ENCODE peak calls at places on chromosomes 4 and X, in ten cellular contexts. P is endothelial cell, Q is H9, O is dorsolateral prefrontal cortex, A is MM.1S, E is foreskin fibroblast, L is kidney epithelial cell, X is fibroblast of lung, J is RWPE1, U is cardiac fibroblast. D is an unnamed sample.

GRCh38 chrX:154019633-154020499 is at the start of gene IRAK1:
- DNase-seq in P (peak), E (peak), X (peak), J (peak), Q (no peak), O (no peak), U (peak), A (peak), L (no peak), D (peak)

GRCh38 chr4:139633661-139634060 is 32.0 kb upstream of the MGST2 start:
- DNase-seq in X (peak), U (peak), L (no peak), Q (peak), E (no peak), A (no peak), O (no peak), P (peak), J (no peak), D (peak)

GRCh38 chr4:39134674-39135073 is 47.7 kb upstream of the WDR19 start:
- DNase-seq in E (no peak), J (no peak), P (no peak), U (no peak), O (no peak), A (peak), L (no peak), Q (no peak), X (no peak), D (no peak)

GRCh38 chrX:110563276-110563675 is 204.6 kb downstream of the RTL9 start:
- DNase-seq in Q (no peak), P (no peak), L (no peak), O (no peak), E (peak), J (peak), X (peak), A (no peak), U (no peak), D (no peak)

GRCh38 chr4:85147481-85148076 is 181.1 kb upstream of the WDFY3 start:
- DNase-seq in X (peak), O (peak), E (peak), Q (peak), L (peak), A (peak), P (peak), J (peak), U (peak), D (peak)

GRCh38 chr4:58602701-58603359 is 1492.6 kb upstream of the IGFBP7 start:
- DNase-seq in U (no peak), J (no peak), O (no peak), L (no peak), E (no peak), Q (no peak), X (no peak), A (no peak), P (no peak), D (no peak)

GRCh38 chr4:87975466-87975865 is at the start of gene SPP1:
- DNase-seq in P (peak), Q (peak), A (peak), U (peak), E (peak), L (peak), O (peak), X (peak), J (no peak), D (peak)

GRCh38 chr4:128286474-128287158 is 997 bp downstream of the PGRMC2 start:
- DNase-seq in J (peak), U (peak), O (no peak), X (peak), A (peak), L (no peak), Q (no peak), P (no peak), E (no peak), D (peak)

GRCh38 chr4:169059294-169060201 is 49.5 kb upstream of the CBR4 start:
- DNase-seq in J (no peak), L (no peak), P (no peak), A (no peak), U (peak), Q (no peak), X (no peak), E (peak), O (no peak), D (no peak)

GRCh38 chrX:47311857-47312774 is 58.3 kb upstream of the ZNF157 start:
- DNase-seq in Q (peak), P (peak), L (peak), O (no peak), U (peak), X (peak), E (peak), J (peak), A (no peak), D (peak)

GRCh38 chr4:111230265-111230664 is 607.4 kb upstream of the PITX2 start:
- DNase-seq in E (peak), U (no peak), X (peak), A (no peak), P (no peak), O (no peak), J (no peak), L (no peak), Q (no peak), D (no peak)

GRCh38 chr4:84596826-84597225 is 13.9 kb downstream of the CDS1 start:
- DNase-seq in O (no peak), J (peak), U (no peak), E (no peak), P (no peak), Q (peak), A (no peak), X (no peak), L (no peak), D (peak)

GRCh38 chr4:52748432-52748831 is 2.8 kb downstream of the ERVMER34-1 start:
- DNase-seq in X (no peak), A (peak), Q (no peak), L (no peak), E (no peak), O (no peak), P (no peak), J (no peak), U (no peak), D (no peak)

GRCh38 chr4:186061919-186062318 is 7.0 kb upstream of the TLR3 start:
- DNase-seq in Q (no peak), U (no peak), J (no peak), P (no peak), X (no peak), O (no peak), L (no peak), E (no peak), A (no peak), D (no peak)

GRCh38 chr4:2042947-2043395 is 16.2 kb upstream of the NAT8L start:
- DNase-seq in E (no peak), Q (no peak), J (no peak), X (no peak), P (no peak), O (no peak), A (no peak), U (no peak), L (no peak), D (no peak)

GRCh38 chr4:109560687-109561452 is 824 bp downstream of the MCUB start:
- DNase-seq in L (peak), Q (peak), J (peak), X (peak), P (no peak), A (peak), E (peak), U (peak), O (no peak), D (peak)

GRCh38 chrX:45070116-45071007 is 130.3 kb downstream of the DIPK2B start:
- DNase-seq in P (no peak), J (peak), A (peak), U (peak), L (peak), E (peak), X (peak), Q (no peak), O (no peak), D (peak)

GRCh38 chrX:332496-332860 is 13.9 kb upstream of the GTPBP6 start:
- DNase-seq in O (no peak), X (no peak), P (no peak), Q (no peak), J (no peak), A (no peak), L (no peak), E (no peak), U (no peak), D (no peak)

GRCh38 chr4:3649491-3649890 is 116.7 kb upstream of the ADRA2C start:
- DNase-seq in U (no peak), J (no peak), E (no peak), A (no peak), X (no peak), Q (no peak), L (no peak), O (no peak), P (no peak), D (no peak)
- TF ChIP-seq CTCF in U (no peak), J (no peak), E (no peak), A (no peak), X (no peak), Q (no peak), L (no peak), O (no peak), P (no peak), D (no peak)

DNA sequence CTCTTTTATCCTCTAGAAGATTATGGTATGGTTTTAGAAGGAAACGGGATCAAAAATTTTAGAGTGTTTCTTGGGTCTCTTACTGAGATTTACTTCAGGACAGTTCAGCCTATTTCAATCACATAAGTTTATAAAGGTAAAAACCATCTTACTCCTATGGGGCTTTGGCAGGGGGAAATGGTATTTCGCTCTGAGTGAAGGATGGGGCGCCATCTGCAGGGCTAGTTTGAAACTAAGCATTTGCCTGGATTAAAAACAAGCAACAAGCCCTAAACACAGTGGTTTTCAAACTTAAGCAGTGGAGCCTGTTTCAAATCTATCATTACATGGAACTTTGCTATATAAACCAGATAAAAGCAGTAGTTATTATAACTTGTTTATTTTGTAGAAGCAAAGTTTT is 361.5 kb upstream of the FMR1 start:
- DNase-seq in X (no peak), A (peak), L (no peak), U (no peak), Q (peak), J (no peak), E (no peak), P (peak), O (no peak), D (peak)
- TF ChIP-seq CTCF in X (no peak), A (peak), L (peak), U (no peak), Q (peak), J (no peak), E (no peak), P (peak), O (peak), D (peak)

GRCh38 chr4:121126449-121127006 is 37.6 kb downstream of the TNIP3 start:
- DNase-seq in E (no peak), P (no peak), L (no peak), X (no peak), O (no peak), U (no peak), A (no peak), J (no peak), Q (no peak), D (no peak)

GRCh38 chr4:121125486-121125885 is 38.6 kb downstream of the TNIP3 start:
- DNase-seq in X (no peak), U (no peak), A (no peak), O (no peak), E (no peak), J (no peak), L (no peak), P (no peak), Q (no peak), D (no peak)

GRCh38 chr4:121127100-121127499 is 37.0 kb downstream of the TNIP3 start:
- DNase-seq in A (no peak), E (no peak), O (no peak), J (no peak), X (no peak), U (no peak), P (no peak), L (no peak), Q (no peak), D (no peak)

GRCh38 chr4:121129606-121130346 is 34.3 kb downstream of the TNIP3 start:
- DNase-seq in E (no peak), Q (no peak), P (no peak), X (no peak), U (no peak), A (no peak), L (no peak), O (no peak), J (no peak), D (no peak)
- TF ChIP-seq CTCF in E (no peak), Q (no peak), P (no peak), X (no peak), U (no peak), A (no peak), L (no peak), O (no peak), J (no peak), D (no peak)

GRCh38 chr4:154366956-154367355 is 124.6 kb downstream of the DCHS2 start:
- DNase-seq in X (no peak), Q (peak), E (no peak), L (no peak), O (no peak), U (no peak), J (no peak), P (no peak), A (no peak), D (peak)

GRCh38 chr4:154364012-154364863 is 127.4 kb downstream of the DCHS2 start:
- DNase-seq in O (no peak), E (no peak), P (no peak), U (no peak), L (no peak), J (no peak), Q (no peak), A (no peak), X (no peak), D (no peak)

GRCh38 chr4:154368060-154368459 is 123.5 kb downstream of the DCHS2 start:
- DNase-seq in L (no peak), Q (no peak), A (no peak), X (no peak), O (no peak), E (no peak), J (no peak), U (no peak), P (no peak), D (no peak)

GRCh38 chr4:154367659-154368058 is 123.9 kb downstream of the DCHS2 start:
- DNase-seq in J (no peak), P (no peak), L (no peak), U (no peak), O (no peak), X (no peak), Q (no peak), A (no peak), E (no peak), D (no peak)
- TF ChIP-seq CTCF in J (no peak), P (no peak), L (no peak), U (no peak), O (no peak), X (no peak), Q (no peak), A (no peak), E (no peak), D (no peak)

D was measured in MCF 10A.